ENCODE peak calls at places on chromosomes 13 and 19, in nine cellular contexts. One of them, this sample, is unnamed.

GRCh38 chr13:24039621-24040475 is 120.7 kb upstream of the SPATA13 start:
- DNase-seq in CD8-positive, alpha-beta T cell: no peak
- DNase-seq in fibroblast of mammary gland: no peak
- DNase-seq in progenitor cell of endocrine pancreas: no peak
- DNase-seq in A549: no peak
- DNase-seq in cardiac muscle cell: no peak
- DNase-seq in astrocyte: no peak
- DNase-seq in tibial nerve: no peak
- DNase-seq in cardiac fibroblast: no peak
- DNase-seq in this sample: no peak

GRCh38 chr19:1956868-1957492 is 16.0 kb downstream of the CSNK1G2 start:
- DNase-seq in CD8-positive, alpha-beta T cell: no peak
- DNase-seq in fibroblast of mammary gland: no peak
- DNase-seq in progenitor cell of endocrine pancreas: no peak
- DNase-seq in A549: no peak
- DNase-seq in cardiac muscle cell: no peak
- DNase-seq in astrocyte: no peak
- DNase-seq in tibial nerve: no peak
- DNase-seq in cardiac fibroblast: no peak
- DNase-seq in this sample: no peak

GRCh38 chr13:30791354-30791921 is 56.1 kb downstream of the ALOX5AP start:
- DNase-seq in CD8-positive, alpha-beta T cell: no peak
- DNase-seq in fibroblast of mammary gland: peak; percentile 87
- DNase-seq in progenitor cell of endocrine pancreas: no peak
- DNase-seq in A549: no peak
- DNase-seq in cardiac muscle cell: no peak
- DNase-seq in astrocyte: peak; percentile 39
- DNase-seq in tibial nerve: peak; percentile 49
- DNase-seq in cardiac fibroblast: peak; percentile 11
- DNase-seq in this sample: no peak

GRCh38 chr19:42563352-42564210 is 31.1 kb downstream of the CEACAM8 start:
- DNase-seq in CD8-positive, alpha-beta T cell: no peak
- DNase-seq in fibroblast of mammary gland: peak; percentile 43
- DNase-seq in progenitor cell of endocrine pancreas: no peak
- DNase-seq in A549: peak; percentile 76
- DNase-seq in cardiac muscle cell: peak; percentile 73
- DNase-seq in astrocyte: peak; percentile 28
- DNase-seq in tibial nerve: no peak
- DNase-seq in cardiac fibroblast: peak; percentile 55
- DNase-seq in this sample: no peak

GRCh38 chr13:100588350-100589177 is at the start of gene GGACT:
- DNase-seq in CD8-positive, alpha-beta T cell: peak; percentile 83
- DNase-seq in fibroblast of mammary gland: peak; percentile 52
- DNase-seq in progenitor cell of endocrine pancreas: peak; percentile 71
- DNase-seq in A549: peak; percentile 73
- DNase-seq in cardiac muscle cell: peak; percentile 66
- DNase-seq in astrocyte: peak; percentile 24
- DNase-seq in tibial nerve: peak; percentile 28
- DNase-seq in cardiac fibroblast: peak; percentile 62
- DNase-seq in this sample: peak; percentile 52

GRCh38 chr13:93180376-93180966 is 46.1 kb upstream of the GPC6 start:
- DNase-seq in CD8-positive, alpha-beta T cell: no peak
- DNase-seq in fibroblast of mammary gland: peak; percentile 24
- DNase-seq in progenitor cell of endocrine pancreas: no peak
- DNase-seq in A549: no peak
- DNase-seq in cardiac muscle cell: no peak
- DNase-seq in astrocyte: peak; percentile 96
- DNase-seq in tibial nerve: no peak
- DNase-seq in cardiac fibroblast: peak; percentile 52
- DNase-seq in this sample: no peak

GRCh38 chr19:35332817-35333216 is 3.8 kb downstream of the CD22 start:
- DNase-seq in CD8-positive, alpha-beta T cell: no peak
- DNase-seq in fibroblast of mammary gland: no peak
- DNase-seq in progenitor cell of endocrine pancreas: no peak
- DNase-seq in A549: no peak
- DNase-seq in cardiac muscle cell: no peak
- DNase-seq in astrocyte: no peak
- DNase-seq in tibial nerve: no peak
- DNase-seq in cardiac fibroblast: no peak
- DNase-seq in this sample: no peak

GRCh38 chr13:109769921-109770320 is 16.5 kb downstream of the IRS2 start:
- DNase-seq in CD8-positive, alpha-beta T cell: no peak
- DNase-seq in fibroblast of mammary gland: no peak
- DNase-seq in progenitor cell of endocrine pancreas: no peak
- DNase-seq in A549: no peak
- DNase-seq in cardiac muscle cell: no peak
- DNase-seq in astrocyte: no peak
- DNase-seq in tibial nerve: no peak
- DNase-seq in cardiac fibroblast: no peak
- DNase-seq in this sample: no peak

GRCh38 chr13:39616087-39616694 is 13.2 kb upstream of the LHFPL6 start:
- DNase-seq in CD8-positive, alpha-beta T cell: peak; percentile 28
- DNase-seq in fibroblast of mammary gland: peak; percentile 75
- DNase-seq in progenitor cell of endocrine pancreas: peak; percentile 20
- DNase-seq in A549: peak; percentile 54
- DNase-seq in cardiac muscle cell: peak; percentile 87
- DNase-seq in astrocyte: peak; percentile 29
- DNase-seq in tibial nerve: no peak
- DNase-seq in cardiac fibroblast: peak; percentile 78
- DNase-seq in this sample: no peak

GRCh38 chr19:37172368-37173366 is at the start of gene ZNF585A:
- DNase-seq in CD8-positive, alpha-beta T cell: peak; percentile 92
- DNase-seq in fibroblast of mammary gland: peak; percentile 97
- DNase-seq in progenitor cell of endocrine pancreas: peak; percentile 71
- DNase-seq in A549: peak; percentile 100
- DNase-seq in cardiac muscle cell: peak; percentile 96
- DNase-seq in astrocyte: peak; percentile 97
- DNase-seq in tibial nerve: peak; percentile 76
- DNase-seq in cardiac fibroblast: peak; percentile 98
- DNase-seq in this sample: peak; percentile 93

GRCh38 chr13:48194392-48194754 is 38.6 kb upstream of the ITM2B start:
- DNase-seq in CD8-positive, alpha-beta T cell: no peak
- DNase-seq in fibroblast of mammary gland: no peak
- DNase-seq in progenitor cell of endocrine pancreas: no peak
- DNase-seq in A549: no peak
- DNase-seq in cardiac muscle cell: no peak
- DNase-seq in astrocyte: no peak
- DNase-seq in tibial nerve: no peak
- DNase-seq in cardiac fibroblast: peak; percentile 45
- DNase-seq in this sample: no peak

GRCh38 chr19:2126879-2127518 is 24.4 kb downstream of the AP3D1 start:
- DNase-seq in CD8-positive, alpha-beta T cell: no peak
- DNase-seq in fibroblast of mammary gland: no peak
- DNase-seq in progenitor cell of endocrine pancreas: no peak
- DNase-seq in A549: no peak
- DNase-seq in cardiac muscle cell: no peak
- DNase-seq in astrocyte: no peak
- DNase-seq in tibial nerve: no peak
- DNase-seq in cardiac fibroblast: no peak
- DNase-seq in this sample: no peak

GRCh38 chr19:47781590-47782318 is 3.3 kb downstream of the SELENOW start:
- DNase-seq in CD8-positive, alpha-beta T cell: no peak
- DNase-seq in fibroblast of mammary gland: no peak
- DNase-seq in progenitor cell of endocrine pancreas: no peak
- DNase-seq in A549: no peak
- DNase-seq in cardiac muscle cell: no peak
- DNase-seq in astrocyte: no peak
- DNase-seq in tibial nerve: peak; percentile 47
- DNase-seq in cardiac fibroblast: no peak
- DNase-seq in this sample: no peak

GRCh38 chr19:5498817-5499535 is 43.8 kb downstream of the ZNRF4 start:
- DNase-seq in CD8-positive, alpha-beta T cell: no peak
- DNase-seq in fibroblast of mammary gland: no peak
- DNase-seq in progenitor cell of endocrine pancreas: no peak
- DNase-seq in A549: no peak
- DNase-seq in cardiac muscle cell: peak; percentile 20
- DNase-seq in astrocyte: no peak
- DNase-seq in tibial nerve: no peak
- DNase-seq in cardiac fibroblast: no peak
- DNase-seq in this sample: no peak

GRCh38 chr19:710767-711166 is 2.0 kb downstream of the PALM start:
- DNase-seq in CD8-positive, alpha-beta T cell: no peak
- DNase-seq in fibroblast of mammary gland: no peak
- DNase-seq in progenitor cell of endocrine pancreas: no peak
- DNase-seq in A549: no peak
- DNase-seq in cardiac muscle cell: no peak
- DNase-seq in astrocyte: peak; percentile 51
- DNase-seq in tibial nerve: no peak
- DNase-seq in cardiac fibroblast: no peak
- DNase-seq in this sample: no peak

GRCh38 chr19:41540041-41540695 is 35.8 kb upstream of the CEACAM21 start:
- DNase-seq in CD8-positive, alpha-beta T cell: no peak
- DNase-seq in fibroblast of mammary gland: no peak
- DNase-seq in progenitor cell of endocrine pancreas: no peak
- DNase-seq in A549: no peak
- DNase-seq in cardiac muscle cell: no peak
- DNase-seq in astrocyte: peak; percentile 7
- DNase-seq in tibial nerve: no peak
- DNase-seq in cardiac fibroblast: no peak
- DNase-seq in this sample: no peak

GRCh38 chr19:41533691-41534090 is 42.3 kb upstream of the CEACAM21 start:
- DNase-seq in CD8-positive, alpha-beta T cell: no peak
- DNase-seq in fibroblast of mammary gland: no peak
- DNase-seq in progenitor cell of endocrine pancreas: no peak
- DNase-seq in A549: no peak
- DNase-seq in cardiac muscle cell: no peak
- DNase-seq in astrocyte: no peak
- DNase-seq in tibial nerve: no peak
- DNase-seq in cardiac fibroblast: no peak
- DNase-seq in this sample: no peak

GRCh38 chr19:41535029-41535622 is 40.8 kb upstream of the CEACAM21 start:
- DNase-seq in CD8-positive, alpha-beta T cell: no peak
- DNase-seq in fibroblast of mammary gland: no peak
- DNase-seq in progenitor cell of endocrine pancreas: no peak
- DNase-seq in A549: no peak
- DNase-seq in cardiac muscle cell: no peak
- DNase-seq in astrocyte: no peak
- DNase-seq in tibial nerve: no peak
- DNase-seq in cardiac fibroblast: no peak
- DNase-seq in this sample: no peak

GRCh38 chr19:41541990-41542584 is 33.9 kb upstream of the CEACAM21 start:
- DNase-seq in CD8-positive, alpha-beta T cell: peak; percentile 55
- DNase-seq in fibroblast of mammary gland: peak; percentile 34
- DNase-seq in progenitor cell of endocrine pancreas: no peak
- DNase-seq in A549: peak; percentile 73
- DNase-seq in cardiac muscle cell: peak; percentile 51
- DNase-seq in astrocyte: no peak
- DNase-seq in tibial nerve: peak; percentile 38
- DNase-seq in cardiac fibroblast: peak; percentile 59
- DNase-seq in this sample: peak; percentile 77

GRCh38 chr19:41537789-41538188 is 38.2 kb upstream of the CEACAM21 start:
- DNase-seq in CD8-positive, alpha-beta T cell: no peak
- DNase-seq in fibroblast of mammary gland: peak; percentile 41
- DNase-seq in progenitor cell of endocrine pancreas: no peak
- DNase-seq in A549: peak; percentile 52
- DNase-seq in cardiac muscle cell: no peak
- DNase-seq in astrocyte: no peak
- DNase-seq in tibial nerve: no peak
- DNase-seq in cardiac fibroblast: peak; percentile 70
- DNase-seq in this sample: peak; percentile 59
- TF ChIP-seq CTCF in CD8-positive, alpha-beta T cell: no peak
- TF ChIP-seq CTCF in fibroblast of mammary gland: peak; percentile 62
- TF ChIP-seq CTCF in progenitor cell of endocrine pancreas: peak; percentile 19
- TF ChIP-seq CTCF in A549: peak; percentile 58
- TF ChIP-seq CTCF in cardiac muscle cell: peak; percentile 65
- TF ChIP-seq CTCF in astrocyte: peak; percentile 49
- TF ChIP-seq CTCF in tibial nerve: peak; percentile 42
- TF ChIP-seq CTCF in cardiac fibroblast: peak; percentile 72
- TF ChIP-seq CTCF in this sample: peak; percentile 85

DNA sequence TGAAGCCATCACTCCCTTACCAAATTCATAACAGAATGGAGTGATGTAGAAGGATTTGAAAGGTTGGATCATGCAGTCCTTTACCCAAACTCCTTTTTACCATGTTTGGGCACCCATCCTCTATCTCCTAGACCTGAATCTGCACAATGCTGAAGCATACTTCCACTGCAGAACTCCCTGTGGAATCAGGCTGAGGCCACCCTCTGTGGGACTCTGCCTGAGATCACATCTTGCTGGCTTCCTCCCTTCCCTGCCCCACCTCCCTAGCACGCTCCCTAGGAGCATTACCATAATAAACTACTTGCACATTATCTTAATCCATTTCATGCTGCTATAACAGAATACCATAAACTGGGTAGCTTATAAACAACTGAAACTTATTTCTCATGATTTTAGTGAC is 68.4 kb upstream of the VSTM2B start:
- DNase-seq in CD8-positive, alpha-beta T cell: no peak
- DNase-seq in fibroblast of mammary gland: no peak
- DNase-seq in progenitor cell of endocrine pancreas: no peak
- DNase-seq in A549: no peak
- DNase-seq in cardiac muscle cell: no peak
- DNase-seq in astrocyte: no peak
- DNase-seq in tibial nerve: no peak
- DNase-seq in cardiac fibroblast: no peak
- DNase-seq in this sample: no peak
- TF ChIP-seq CTCF in CD8-positive, alpha-beta T cell: no peak
- TF ChIP-seq CTCF in fibroblast of mammary gland: no peak
- TF ChIP-seq CTCF in progenitor cell of endocrine pancreas: no peak
- TF ChIP-seq CTCF in A549: no peak
- TF ChIP-seq CTCF in cardiac muscle cell: no peak
- TF ChIP-seq CTCF in astrocyte: no peak
- TF ChIP-seq CTCF in tibial nerve: no peak
- TF ChIP-seq CTCF in cardiac fibroblast: no peak
- TF ChIP-seq CTCF in this sample: no peak

DNA sequence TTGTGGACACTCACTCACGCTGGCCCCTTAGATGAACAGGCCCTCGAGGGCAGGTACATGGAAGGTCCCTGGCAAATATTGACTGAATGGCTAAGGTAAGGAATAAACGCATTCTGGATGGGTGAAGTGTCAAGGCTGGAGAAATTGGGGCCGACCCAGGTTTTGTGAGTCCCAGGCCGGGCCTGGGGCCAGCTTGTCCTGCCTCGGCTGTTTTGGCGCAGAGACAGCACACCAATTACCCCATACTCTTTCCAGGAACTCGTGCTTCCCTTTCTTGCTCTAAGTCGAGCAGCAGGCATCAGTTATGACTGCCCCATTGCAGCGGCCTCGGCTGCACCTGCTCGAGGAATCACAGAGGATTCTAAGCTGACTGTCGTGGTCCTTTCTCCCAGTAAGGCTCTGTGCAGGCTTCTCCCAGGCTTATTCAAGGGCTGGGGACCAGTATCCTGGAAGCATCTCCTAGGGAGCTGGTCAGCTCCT is 67.1 kb downstream of the ZNF536 start:
- DNase-seq in CD8-positive, alpha-beta T cell: no peak
- DNase-seq in fibroblast of mammary gland: no peak
- DNase-seq in progenitor cell of endocrine pancreas: no peak
- DNase-seq in A549: no peak
- DNase-seq in cardiac muscle cell: no peak
- DNase-seq in astrocyte: no peak
- DNase-seq in tibial nerve: no peak
- DNase-seq in cardiac fibroblast: no peak
- DNase-seq in this sample: no peak
- TF ChIP-seq CTCF in CD8-positive, alpha-beta T cell: no peak
- TF ChIP-seq CTCF in fibroblast of mammary gland: no peak
- TF ChIP-seq CTCF in progenitor cell of endocrine pancreas: no peak
- TF ChIP-seq CTCF in A549: no peak
- TF ChIP-seq CTCF in cardiac muscle cell: no peak
- TF ChIP-seq CTCF in astrocyte: no peak
- TF ChIP-seq CTCF in tibial nerve: no peak
- TF ChIP-seq CTCF in cardiac fibroblast: no peak
- TF ChIP-seq CTCF in this sample: no peak

GRCh38 chr13:86737334-86737932 is 933.7 kb upstream of the SLITRK5 start:
- DNase-seq in CD8-positive, alpha-beta T cell: no peak
- DNase-seq in fibroblast of mammary gland: no peak
- DNase-seq in progenitor cell of endocrine pancreas: no peak
- DNase-seq in A549: no peak
- DNase-seq in cardiac muscle cell: no peak
- DNase-seq in astrocyte: no peak
- DNase-seq in tibial nerve: no peak
- DNase-seq in cardiac fibroblast: no peak
- DNase-seq in this sample: no peak

GRCh38 chr13:86741762-86742285 is 929.3 kb upstream of the SLITRK5 start:
- DNase-seq in CD8-positive, alpha-beta T cell: no peak
- DNase-seq in fibroblast of mammary gland: no peak
- DNase-seq in progenitor cell of endocrine pancreas: no peak
- DNase-seq in A549: no peak
- DNase-seq in cardiac muscle cell: no peak
- DNase-seq in astrocyte: no peak
- DNase-seq in tibial nerve: no peak
- DNase-seq in cardiac fibroblast: no peak
- DNase-seq in this sample: no peak
- TF ChIP-seq CTCF in CD8-positive, alpha-beta T cell: no peak
- TF ChIP-seq CTCF in fibroblast of mammary gland: no peak
- TF ChIP-seq CTCF in progenitor cell of endocrine pancreas: peak; percentile 27
- TF ChIP-seq CTCF in A549: no peak
- TF ChIP-seq CTCF in cardiac muscle cell: no peak
- TF ChIP-seq CTCF in astrocyte: no peak
- TF ChIP-seq CTCF in tibial nerve: no peak
- TF ChIP-seq CTCF in cardiac fibroblast: no peak
- TF ChIP-seq CTCF in this sample: no peak

This sample was measured in CD14-positive monocyte.